ENCODE peak calls at places on chromosomes 6 and 20, in nine cellular contexts. M, L, F, K, S, G, D, W and O are unnamed samples.

GRCh38 chr20:15705975-15706374 is 867.3 kb downstream of the KIF16B start:
- DNase-seq in M (no peak), L (no peak), F (no peak), K (no peak), S (no peak), G (no peak), D (no peak), W (no peak), O (no peak)

GRCh38 chr20:63295422-63295821 is 2.4 kb downstream of the COL20A1 start:
- DNase-seq in M (no peak), L (no peak), F (no peak), K (no peak), S (no peak), G (no peak), D (no peak), W (no peak), O (no peak)

GRCh38 chr6:26183581-26184408 is 96.6 kb downstream of the HFE start:
- DNase-seq in M (peak), L (peak), F (peak), K (peak), S (no peak), G (peak), D (peak), W (no peak), O (no peak)

GRCh38 chr20:49983848-49984408 is 1.1 kb downstream of the SNAI1 start:
- DNase-seq in M (peak), L (peak), F (no peak), K (no peak), S (no peak), G (no peak), D (no peak), W (no peak), O (no peak)

GRCh38 chr6:21163838-21164180 is 429.7 kb upstream of the SOX4 start:
- DNase-seq in M (no peak), L (no peak), F (no peak), K (no peak), S (no peak), G (no peak), D (no peak), W (no peak), O (no peak)

GRCh38 chr20:10110151-10110550 is 75.4 kb downstream of the ANKEF1 start:
- DNase-seq in M (peak), L (no peak), F (no peak), K (no peak), S (no peak), G (no peak), D (no peak), W (no peak), O (no peak)

GRCh38 chr6:143843689-143844405 is 709 bp downstream of the LTV1 start:
- DNase-seq in M (peak), L (peak), F (no peak), K (no peak), S (no peak), G (no peak), D (no peak), W (no peak), O (no peak)

GRCh38 chr6:138815797-138816528 is 20.1 kb downstream of the ECT2L start:
- DNase-seq in M (peak), L (peak), F (peak), K (no peak), S (no peak), G (peak), D (no peak), W (no peak), O (peak)

GRCh38 chr6:16391451-16391912 is 153.1 kb downstream of the GMPR start:
- DNase-seq in M (peak), L (peak), F (no peak), K (no peak), S (no peak), G (no peak), D (no peak), W (no peak), O (no peak)

GRCh38 chr20:64139200-64140081 is 24.8 kb upstream of the MYT1 start:
- DNase-seq in M (no peak), L (no peak), F (peak), K (peak), S (no peak), G (no peak), D (no peak), W (no peak), O (no peak)

GRCh38 chr6:89239338-89239737 is 22.2 kb upstream of the GABRR1 start:
- DNase-seq in M (no peak), L (no peak), F (peak), K (no peak), S (no peak), G (no peak), D (no peak), W (peak), O (no peak)

GRCh38 chr6:105211831-105212230 is 32.0 kb upstream of the POPDC3 start:
- DNase-seq in M (peak), L (no peak), F (no peak), K (no peak), S (no peak), G (no peak), D (no peak), W (no peak), O (no peak)

GRCh38 chr6:84243240-84243639 is 15.8 kb upstream of the CEP162 start:
- DNase-seq in M (peak), L (peak), F (no peak), K (no peak), S (no peak), G (no peak), D (no peak), W (no peak), O (no peak)

GRCh38 chr6:148835920-148836441 is 89.2 kb downstream of the UST start:
- DNase-seq in M (peak), L (peak), F (no peak), K (no peak), S (no peak), G (no peak), D (peak), W (no peak), O (peak)

GRCh38 chr6:9621276-9621675 is 793.6 kb downstream of the TFAP2A start:
- DNase-seq in M (peak), L (no peak), F (no peak), K (no peak), S (no peak), G (no peak), D (no peak), W (no peak), O (no peak)

GRCh38 chr20:32789896-32790750 is 27.9 kb downstream of the DNMT3B start:
- DNase-seq in M (peak), L (peak), F (peak), K (peak), S (peak), G (peak), D (peak), W (peak), O (peak)

GRCh38 chr20:4585104-4585753 is 136.5 kb upstream of the PRND start:
- DNase-seq in M (peak), L (no peak), F (no peak), K (no peak), S (no peak), G (peak), D (no peak), W (no peak), O (peak)

GRCh38 chr6:22298393-22299010 is 1.7 kb upstream of the PRL start:
- DNase-seq in M (no peak), L (no peak), F (no peak), K (no peak), S (no peak), G (no peak), D (no peak), W (no peak), O (no peak)

GRCh38 chr6:106114492-106114891 is 28.4 kb downstream of the PRDM1 start:
- DNase-seq in M (no peak), L (no peak), F (no peak), K (no peak), S (no peak), G (no peak), D (peak), W (no peak), O (no peak)

GRCh38 chr20:56580226-56580625 is 47.2 kb downstream of the FAM209B start:
- DNase-seq in M (no peak), L (no peak), F (no peak), K (no peak), S (no peak), G (no peak), D (no peak), W (no peak), O (no peak)

GRCh38 chr20:52078289-52078688 is 113.3 kb downstream of the ZFP64 start:
- DNase-seq in M (peak), L (peak), F (no peak), K (no peak), S (no peak), G (no peak), D (no peak), W (no peak), O (no peak)

GRCh38 chr6:158165919-158166416 is 2.1 kb downstream of the SERAC1 start:
- DNase-seq in M (no peak), L (no peak), F (no peak), K (no peak), S (no peak), G (no peak), D (no peak), W (no peak), O (no peak)

GRCh38 chr6:44111434-44112417 is 15.5 kb downstream of the MRPL14 start:
- DNase-seq in M (no peak), L (no peak), F (no peak), K (no peak), S (no peak), G (no peak), D (no peak), W (no peak), O (no peak)

GRCh38 chr6:140230282-140230681 is 855.8 kb upstream of the CITED2 start:
- DNase-seq in M (no peak), L (no peak), F (no peak), K (peak), S (no peak), G (no peak), D (no peak), W (no peak), O (no peak)

GRCh38 chr6:97394160-97394748 is 111.2 kb upstream of the MMS22L start:
- DNase-seq in M (peak), L (peak), F (peak), K (no peak), S (no peak), G (peak), D (no peak), W (peak), O (peak)

GRCh38 chr6:31007694-31008093 is 2.6 kb upstream of the MUC22 start:
- DNase-seq in M (peak), L (peak), F (no peak), K (no peak), S (no peak), G (peak), D (no peak), W (no peak), O (peak)

GRCh38 chr6:139080255-139080920 is 51.8 kb downstream of the ABRACL start:
- DNase-seq in M (peak), L (no peak), F (no peak), K (no peak), S (no peak), G (no peak), D (no peak), W (no peak), O (no peak)

GRCh38 chr6:107360476-107360875 is 98.9 kb downstream of the PDSS2 start:
- DNase-seq in M (peak), L (peak), F (no peak), K (no peak), S (no peak), G (no peak), D (no peak), W (no peak), O (no peak)

GRCh38 chr20:9574182-9574581 is 59.8 kb downstream of the LAMP5 start:
- DNase-seq in M (no peak), L (no peak), F (peak), K (no peak), S (no peak), G (no peak), D (no peak), W (no peak), O (no peak)

GRCh38 chr6:112563368-112563767 is 216.2 kb downstream of the RFPL4B start:
- DNase-seq in M (peak), L (peak), F (peak), K (no peak), S (no peak), G (peak), D (no peak), W (no peak), O (no peak)

GRCh38 chr6:170374571-170375444 is 68.2 kb downstream of the FAM120B start:
- DNase-seq in M (peak), L (peak), F (no peak), K (no peak), S (no peak), G (no peak), D (no peak), W (no peak), O (no peak)

GRCh38 chr6:16523550-16524379 is 237.5 kb downstream of the ATXN1 start:
- DNase-seq in M (peak), L (peak), F (no peak), K (no peak), S (no peak), G (peak), D (no peak), W (no peak), O (peak)

GRCh38 chr20:12318043-12318442 is 400.4 kb downstream of the BTBD3 start:
- DNase-seq in M (no peak), L (no peak), F (no peak), K (no peak), S (no peak), G (no peak), D (no peak), W (no peak), O (no peak)

GRCh38 chr6:112044856-112045255 is 9.0 kb upstream of the CCN6 start:
- DNase-seq in M (peak), L (peak), F (no peak), K (no peak), S (no peak), G (peak), D (no peak), W (no peak), O (peak)

GRCh38 chr6:157822221-157823000 is 635 bp upstream of the SNX9 start:
- DNase-seq in M (peak), L (no peak), F (no peak), K (no peak), S (peak), G (no peak), D (no peak), W (no peak), O (no peak)

GRCh38 chr6:134373282-134373922 is 55.5 kb upstream of the SGK1 start:
- DNase-seq in M (peak), L (peak), F (no peak), K (peak), S (no peak), G (peak), D (no peak), W (no peak), O (peak)